ENCODE peak calls at places on chromosomes 7 and 10, in four cellular contexts. One of them, this sample, is unnamed.

GRCh38 chr7:17939111-17939669 is 1.1 kb downstream of the SNX13 start:
- DNase-seq in T follicular helper cell: no peak
- DNase-seq in dermis microvascular lymphatic vessel endothelial cell: no peak
- DNase-seq in activated T-helper 9 cell treated with anti-CD3 and anti-CD28 coated beads, Interleukin-2, amount 50 U/mL, for 16 hours: no peak
- DNase-seq in this sample: no peak

GRCh38 chr10:121519411-121519810 is 78.8 kb downstream of the FGFR2 start:
- DNase-seq in T follicular helper cell: no peak
- DNase-seq in dermis microvascular lymphatic vessel endothelial cell: no peak
- DNase-seq in activated T-helper 9 cell treated with anti-CD3 and anti-CD28 coated beads, Interleukin-2, amount 50 U/mL, for 16 hours: no peak
- DNase-seq in this sample: no peak

GRCh38 chr10:126041804-126042231 is 145.5 kb downstream of the FANK1 start:
- DNase-seq in T follicular helper cell: peak; percentile 32
- DNase-seq in activated T-helper 9 cell treated with anti-CD3 and anti-CD28 coated beads, Interleukin-2, amount 50 U/mL, for 16 hours: peak; percentile 17
- DNase-seq in dermis microvascular lymphatic vessel endothelial cell: peak; percentile 89
- DNase-seq in this sample: peak; percentile 53

GRCh38 chr10:13787015-13787421 is 200.3 kb downstream of the PRPF18 start:
- DNase-seq in activated T-helper 9 cell treated with anti-CD3 and anti-CD28 coated beads, Interleukin-2, amount 50 U/mL, for 16 hours: peak; percentile 63
- DNase-seq in T follicular helper cell: peak; percentile 73
- DNase-seq in dermis microvascular lymphatic vessel endothelial cell: peak; percentile 98
- DNase-seq in this sample: peak; percentile 58

GRCh38 chr7:2233876-2234275 is 1.1 kb upstream of the MAD1L1 start:
- DNase-seq in dermis microvascular lymphatic vessel endothelial cell: no peak
- DNase-seq in T follicular helper cell: no peak
- DNase-seq in activated T-helper 9 cell treated with anti-CD3 and anti-CD28 coated beads, Interleukin-2, amount 50 U/mL, for 16 hours: no peak
- DNase-seq in this sample: no peak

GRCh38 chr7:72818663-72819366 is 9.2 kb downstream of the TYW1B start:
- DNase-seq in T follicular helper cell: no peak
- DNase-seq in dermis microvascular lymphatic vessel endothelial cell: no peak
- DNase-seq in activated T-helper 9 cell treated with anti-CD3 and anti-CD28 coated beads, Interleukin-2, amount 50 U/mL, for 16 hours: no peak
- DNase-seq in this sample: no peak

GRCh38 chr10:110208614-110209398 is 1.4 kb downstream of the MXI1 start:
- DNase-seq in dermis microvascular lymphatic vessel endothelial cell: no peak
- DNase-seq in T follicular helper cell: no peak
- DNase-seq in activated T-helper 9 cell treated with anti-CD3 and anti-CD28 coated beads, Interleukin-2, amount 50 U/mL, for 16 hours: no peak
- DNase-seq in this sample: no peak

GRCh38 chr7:137146012-137146455 is 197.5 kb downstream of the PTN start:
- DNase-seq in T follicular helper cell: no peak
- DNase-seq in activated T-helper 9 cell treated with anti-CD3 and anti-CD28 coated beads, Interleukin-2, amount 50 U/mL, for 16 hours: no peak
- DNase-seq in dermis microvascular lymphatic vessel endothelial cell: no peak
- DNase-seq in this sample: no peak

GRCh38 chr10:1369665-1370064 is 313.5 kb downstream of the WDR37 start:
- DNase-seq in activated T-helper 9 cell treated with anti-CD3 and anti-CD28 coated beads, Interleukin-2, amount 50 U/mL, for 16 hours: no peak
- DNase-seq in T follicular helper cell: no peak
- DNase-seq in dermis microvascular lymphatic vessel endothelial cell: no peak
- DNase-seq in this sample: no peak

GRCh38 chr7:30445770-30446169 is 32.8 kb downstream of the NOD1 start:
- DNase-seq in T follicular helper cell: peak; percentile 53
- DNase-seq in dermis microvascular lymphatic vessel endothelial cell: no peak
- DNase-seq in activated T-helper 9 cell treated with anti-CD3 and anti-CD28 coated beads, Interleukin-2, amount 50 U/mL, for 16 hours: peak; percentile 47
- DNase-seq in this sample: peak; percentile 44

GRCh38 chr7:85833071-85833470 is 646.2 kb upstream of the SEMA3D start:
- DNase-seq in activated T-helper 9 cell treated with anti-CD3 and anti-CD28 coated beads, Interleukin-2, amount 50 U/mL, for 16 hours: no peak
- DNase-seq in dermis microvascular lymphatic vessel endothelial cell: no peak
- DNase-seq in T follicular helper cell: no peak
- DNase-seq in this sample: no peak

GRCh38 chr7:94008537-94008936 is 4.4 kb upstream of the BET1 start:
- DNase-seq in T follicular helper cell: no peak
- DNase-seq in dermis microvascular lymphatic vessel endothelial cell: no peak
- DNase-seq in activated T-helper 9 cell treated with anti-CD3 and anti-CD28 coated beads, Interleukin-2, amount 50 U/mL, for 16 hours: no peak
- DNase-seq in this sample: no peak

GRCh38 chr7:1046722-1047679 is 2.7 kb downstream of the GPR146 start:
- DNase-seq in dermis microvascular lymphatic vessel endothelial cell: no peak
- DNase-seq in T follicular helper cell: peak; percentile 55
- DNase-seq in activated T-helper 9 cell treated with anti-CD3 and anti-CD28 coated beads, Interleukin-2, amount 50 U/mL, for 16 hours: no peak
- DNase-seq in this sample: peak; percentile 58

GRCh38 chr10:13883843-13884444 is 297.2 kb downstream of the PRPF18 start:
- DNase-seq in dermis microvascular lymphatic vessel endothelial cell: no peak
- DNase-seq in T follicular helper cell: no peak
- DNase-seq in activated T-helper 9 cell treated with anti-CD3 and anti-CD28 coated beads, Interleukin-2, amount 50 U/mL, for 16 hours: no peak
- DNase-seq in this sample: no peak

GRCh38 chr10:31359979-31360378 is 41.0 kb downstream of the ZEB1 start:
- DNase-seq in dermis microvascular lymphatic vessel endothelial cell: no peak
- DNase-seq in T follicular helper cell: no peak
- DNase-seq in activated T-helper 9 cell treated with anti-CD3 and anti-CD28 coated beads, Interleukin-2, amount 50 U/mL, for 16 hours: no peak
- DNase-seq in this sample: no peak

GRCh38 chr7:98352621-98353020 is 48.3 kb downstream of the BAIAP2L1 start:
- DNase-seq in T follicular helper cell: no peak
- DNase-seq in dermis microvascular lymphatic vessel endothelial cell: no peak
- DNase-seq in activated T-helper 9 cell treated with anti-CD3 and anti-CD28 coated beads, Interleukin-2, amount 50 U/mL, for 16 hours: no peak
- DNase-seq in this sample: no peak

GRCh38 chr7:40551685-40552576 is 417.1 kb downstream of the SUGCT start:
- DNase-seq in activated T-helper 9 cell treated with anti-CD3 and anti-CD28 coated beads, Interleukin-2, amount 50 U/mL, for 16 hours: no peak
- DNase-seq in T follicular helper cell: no peak
- DNase-seq in dermis microvascular lymphatic vessel endothelial cell: no peak
- DNase-seq in this sample: no peak

GRCh38 chr10:1120761-1121160 is 64.6 kb downstream of the WDR37 start:
- DNase-seq in T follicular helper cell: no peak
- DNase-seq in activated T-helper 9 cell treated with anti-CD3 and anti-CD28 coated beads, Interleukin-2, amount 50 U/mL, for 16 hours: no peak
- DNase-seq in dermis microvascular lymphatic vessel endothelial cell: no peak
- DNase-seq in this sample: no peak

GRCh38 chr10:27513451-27514191 is 9.5 kb downstream of the RAB18 start:
- DNase-seq in dermis microvascular lymphatic vessel endothelial cell: peak; percentile 35
- DNase-seq in T follicular helper cell: no peak
- DNase-seq in activated T-helper 9 cell treated with anti-CD3 and anti-CD28 coated beads, Interleukin-2, amount 50 U/mL, for 16 hours: no peak
- DNase-seq in this sample: no peak

GRCh38 chr7:134371536-134371935 is 54.8 kb upstream of the SLC35B4 start:
- DNase-seq in activated T-helper 9 cell treated with anti-CD3 and anti-CD28 coated beads, Interleukin-2, amount 50 U/mL, for 16 hours: no peak
- DNase-seq in T follicular helper cell: no peak
- DNase-seq in dermis microvascular lymphatic vessel endothelial cell: no peak
- DNase-seq in this sample: no peak

This sample was measured in T-helper 17 cell.